ENCODE peak calls at places on chromosomes 1 and 21, in eight cellular contexts. E, B, Q, A, V, P, M and Z are unnamed samples. For H3K9me3, the result is how much of the 10 kb centered on the place peaks cover.

GRCh38 chr1:94284481-94284880 is 47.1 kb upstream of the ARHGAP29 start:
- DNase-seq in E (no peak), B (no peak), Q (no peak), A (no peak), V (no peak), P (no peak), M (no peak), Z (no peak)

GRCh38 chr1:171803056-171803455 is 21.6 kb downstream of the METTL13 start:
- DNase-seq in E (no peak), B (no peak), Q (no peak), A (no peak), V (no peak), P (no peak), M (no peak), Z (no peak)

GRCh38 chr1:244315996-244316395 is 135.7 kb downstream of the ADSS2 start:
- DNase-seq in E (no peak), B (no peak), Q (no peak), A (no peak), V (no peak), P (no peak), M (no peak), Z (no peak)

GRCh38 chr1:174174461-174175329 is 15.4 kb downstream of the RABGAP1L start:
- DNase-seq in E (no peak), B (no peak), Q (no peak), A (no peak), V (no peak), P (no peak), M (no peak), Z (no peak)

GRCh38 chr1:112533029-112533428 is 24.3 kb downstream of the WNT2B start:
- DNase-seq in E (no peak), B (no peak), Q (no peak), A (no peak), V (no peak), P (no peak), M (no peak), Z (no peak)

GRCh38 chr1:156601122-156601830 is at the start of gene GPATCH4:
- DNase-seq in E (peak), B (peak), Q (peak), A (peak), V (peak), P (peak), M (peak), Z (peak)

GRCh38 chr1:1892079-1892762 is 1.3 kb upstream of the GNB1 start:
- DNase-seq in E (peak), B (no peak), Q (no peak), A (peak), V (no peak), P (no peak), M (peak), Z (no peak)

GRCh38 chr21:32073593-32073992 is 200.8 kb downstream of the HUNK start:
- DNase-seq in E (no peak), B (no peak), Q (no peak), A (no peak), V (no peak), P (no peak), M (no peak), Z (no peak)

GRCh38 chr1:202365092-202365815 is 16.8 kb downstream of the PPP1R12B start:
- DNase-seq in E (no peak), B (no peak), Q (peak), A (no peak), V (peak), P (peak), M (no peak), Z (no peak)

GRCh38 chr1:209748620-209749019 is 7.2 kb upstream of the TRAF3IP3 start:
- DNase-seq in E (no peak), B (no peak), Q (no peak), A (no peak), V (no peak), P (no peak), M (no peak), Z (no peak)

GRCh38 chr21:42437786-42438185 is 34.1 kb downstream of the UBASH3A start:
- DNase-seq in E (no peak), B (no peak), Q (no peak), A (no peak), V (no peak), P (no peak), M (peak), Z (no peak)

GRCh38 chr21:8991968-8992621 is 1529.3 kb upstream of the TPTE start:
- DNase-seq in E (no peak), B (no peak), Q (no peak), A (no peak), V (no peak), P (no peak), M (no peak), Z (no peak)

GRCh38 chr21:8990326-8991087 is 1530.9 kb upstream of the TPTE start:
- DNase-seq in E (no peak), B (no peak), Q (no peak), A (no peak), V (no peak), P (no peak), M (no peak), Z (no peak)

GRCh38 chr21:8992731-8993174 is 1528.6 kb upstream of the TPTE start:
- DNase-seq in E (no peak), B (no peak), Q (no peak), A (no peak), V (no peak), P (no peak), M (no peak), Z (no peak)

GRCh38 chr21:8989883-8990325 is 1531.5 kb upstream of the TPTE start:
- DNase-seq in E (no peak), B (no peak), Q (no peak), A (no peak), V (no peak), P (no peak), M (no peak), Z (peak)

DNA sequence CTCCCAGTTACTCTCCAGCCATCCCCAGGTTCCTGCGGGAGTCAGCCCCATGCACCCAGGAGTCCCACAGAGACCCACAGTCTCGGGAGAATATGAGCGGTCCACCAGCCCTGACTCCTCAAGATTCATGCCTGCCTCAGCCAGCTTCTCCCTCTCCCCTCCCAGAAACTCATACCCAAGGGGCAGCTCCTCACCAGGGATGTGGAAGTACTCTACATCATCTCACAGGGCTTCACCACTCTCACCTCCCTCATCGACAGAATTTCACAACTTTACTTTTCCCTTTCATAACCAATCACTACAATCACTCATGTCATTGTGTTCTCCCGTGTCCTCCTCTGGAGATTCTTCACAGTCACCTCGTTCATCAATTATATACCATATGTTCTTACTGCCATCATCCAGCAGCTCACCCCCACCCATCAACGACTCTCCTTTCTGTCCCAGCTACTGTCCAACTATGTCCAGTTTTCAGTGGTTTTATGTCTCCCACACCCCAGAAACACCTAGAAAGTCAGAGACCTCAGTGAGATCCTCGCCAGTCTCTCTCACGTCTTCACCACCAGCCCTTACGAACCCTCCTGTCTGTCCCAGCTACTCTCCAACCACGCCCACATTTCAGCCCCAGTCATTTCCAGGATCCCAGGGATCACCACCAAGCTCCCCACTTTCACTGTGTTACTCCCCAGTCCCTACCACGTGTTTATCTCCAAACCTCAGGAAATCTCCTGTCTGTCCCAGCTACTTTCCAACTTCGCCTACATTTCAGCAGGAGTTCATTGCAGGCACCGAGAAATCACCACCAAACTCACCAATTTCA is 1530.1 kb upstream of the TPTE start:
- DNase-seq in E (no peak), B (no peak), Q (no peak), A (no peak), V (no peak), P (no peak), M (no peak), Z (no peak)
- H3K9me3 ChIP-seq in E (under half), B (under half), Q (under half), A (under half), V (under half), P (under half), M (under half), Z (under half)

GRCh38 chr1:3192825-3193224 is 123.8 kb downstream of the PRDM16 start:
- DNase-seq in E (no peak), B (no peak), Q (no peak), A (no peak), V (no peak), P (no peak), M (peak), Z (peak)
- H3K9me3 ChIP-seq in E (under half), B (under half), Q (under half), A (under half), V (under half), P (under half), M (under half), Z (under half)

DNA sequence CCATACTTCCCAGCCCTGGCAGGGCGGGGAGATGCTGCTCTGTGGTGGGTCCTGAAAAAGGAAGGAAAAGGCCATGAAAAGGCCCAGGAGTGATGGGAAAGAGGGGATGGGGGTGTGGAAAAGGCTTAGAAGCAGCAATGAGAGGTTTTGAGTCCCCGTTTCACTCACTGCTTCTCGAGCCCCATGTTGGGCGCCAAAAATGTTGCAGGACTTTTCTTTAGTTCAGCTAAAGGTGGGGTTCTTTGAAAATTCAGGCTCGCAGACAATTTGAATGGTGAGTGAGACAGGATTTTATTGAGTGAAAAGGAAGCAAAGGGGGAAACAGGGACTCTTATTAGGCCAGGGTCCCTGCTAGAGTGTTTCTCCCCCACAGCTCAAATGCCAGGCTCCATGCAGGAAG is 93.1 kb downstream of the MRPS6 start:
- DNase-seq in E (no peak), B (no peak), Q (no peak), A (no peak), V (no peak), P (no peak), M (no peak), Z (no peak)
- H3K9me3 ChIP-seq in E (under half), B (half or more), Q (half or more), A (under half), V (half or more), P (under half), M (under half), Z (under half)

GRCh38 chr1:4483031-4483625 is 171.3 kb upstream of the AJAP1 start:
- DNase-seq in E (no peak), B (no peak), Q (no peak), A (no peak), V (no peak), P (no peak), M (no peak), Z (no peak)

GRCh38 chr1:4485398-4485797 is 169.0 kb upstream of the AJAP1 start:
- DNase-seq in E (no peak), B (no peak), Q (no peak), A (no peak), V (no peak), P (no peak), M (no peak), Z (no peak)

GRCh38 chr1:4482526-4482925 is 171.9 kb upstream of the AJAP1 start:
- DNase-seq in E (no peak), B (no peak), Q (no peak), A (no peak), V (no peak), P (no peak), M (no peak), Z (no peak)

GRCh38 chr1:4485878-4486277 is 168.5 kb upstream of the AJAP1 start:
- DNase-seq in E (no peak), B (no peak), Q (no peak), A (no peak), V (no peak), P (no peak), M (no peak), Z (no peak)

DNA sequence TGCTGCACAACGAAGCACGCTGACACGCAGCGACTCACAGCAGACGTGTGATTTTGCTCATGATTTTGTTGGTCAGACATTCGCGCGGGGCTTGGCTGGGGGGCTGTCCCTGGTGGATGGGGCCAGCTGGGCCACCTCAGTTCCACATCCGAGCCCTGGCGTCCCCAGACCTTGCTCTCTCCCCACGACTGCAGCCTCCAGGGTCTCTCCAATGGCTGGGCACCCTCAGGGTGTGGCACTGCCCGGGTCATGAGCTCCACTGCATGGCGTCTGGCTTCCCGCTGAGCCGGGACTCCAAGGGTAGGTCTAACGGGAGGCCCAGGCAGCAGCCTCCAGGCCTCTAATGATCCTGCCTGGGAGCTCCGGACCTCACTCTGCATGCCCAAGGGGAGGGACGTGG is 173.0 kb upstream of the AJAP1 start:
- DNase-seq in E (no peak), B (no peak), Q (no peak), A (no peak), V (no peak), P (no peak), M (no peak), Z (no peak)
- H3K9me3 ChIP-seq in E (under half), B (under half), Q (under half), A (under half), V (under half), P (under half), M (under half), Z (under half)

DNA sequence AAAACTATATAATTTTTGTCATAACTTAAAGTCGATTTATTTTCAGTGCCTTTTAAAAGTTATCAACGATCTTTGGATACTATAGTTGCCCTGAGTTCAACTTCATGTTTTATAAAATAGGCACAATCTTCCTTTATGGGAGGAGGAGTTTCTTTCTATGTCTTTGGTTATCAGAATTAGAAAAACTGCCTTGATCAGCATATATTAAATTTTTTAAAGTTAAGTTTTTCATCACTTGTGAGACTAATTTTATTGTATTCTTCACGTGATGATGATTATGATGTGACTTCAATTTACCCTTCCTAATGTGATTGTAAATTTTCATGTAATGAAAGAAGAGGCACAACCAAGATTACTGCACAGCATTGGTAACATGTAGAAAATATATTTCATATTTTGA is 58.2 kb upstream of the TMPRSS15 start:
- DNase-seq in E (no peak), B (no peak), Q (no peak), A (no peak), V (no peak), P (no peak), M (no peak), Z (no peak)
- H3K9me3 ChIP-seq in E (under half), B (under half), Q (under half), A (under half), V (under half), P (under half), M (under half), Z (under half)

GRCh38 chr1:2913091-2913490 is 108.2 kb upstream of the ACTRT2 start:
- DNase-seq in E (no peak), B (no peak), Q (no peak), A (no peak), V (no peak), P (no peak), M (no peak), Z (no peak)
- H3K9me3 ChIP-seq in E (under half), B (under half), Q (under half), A (under half), V (under half), P (under half), M (under half), Z (under half)

DNA sequence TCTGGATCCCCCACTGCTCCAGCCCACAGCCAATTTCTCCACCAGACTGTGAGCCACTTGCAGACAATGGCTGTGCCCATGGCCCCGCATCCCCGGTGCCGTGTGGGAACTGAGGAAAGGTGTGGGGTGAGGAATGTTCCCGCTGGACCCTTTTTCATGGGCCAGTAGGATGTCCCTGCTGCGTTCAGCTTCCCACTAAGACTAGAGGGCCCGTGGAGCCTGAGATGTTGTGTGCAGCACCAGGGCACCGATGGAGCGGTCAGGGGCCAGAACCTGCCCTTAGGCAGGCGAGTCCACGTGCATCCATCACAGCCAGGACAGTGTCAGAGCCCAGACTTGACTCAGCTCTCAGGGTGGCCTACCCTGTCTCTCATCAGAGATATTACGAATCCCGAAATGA is 105.7 kb upstream of the COL6A1 start:
- DNase-seq in E (no peak), B (no peak), Q (no peak), A (no peak), V (no peak), P (no peak), M (no peak), Z (peak)
- H3K9me3 ChIP-seq in E (under half), B (under half), Q (under half), A (under half), V (under half), P (under half), M (under half), Z (under half)

GRCh38 chr1:81443288-81443687 is 357.4 kb upstream of the ADGRL2 start:
- DNase-seq in E (no peak), B (no peak), Q (no peak), A (no peak), V (no peak), P (no peak), M (no peak), Z (no peak)

GRCh38 chr1:81449786-81450185 is 350.9 kb upstream of the ADGRL2 start:
- DNase-seq in E (no peak), B (no peak), Q (no peak), A (no peak), V (no peak), P (no peak), M (no peak), Z (no peak)

GRCh38 chr1:81446006-81446669 is 354.6 kb upstream of the ADGRL2 start:
- DNase-seq in E (no peak), B (peak), Q (no peak), A (no peak), V (peak), P (no peak), M (no peak), Z (no peak)
- H3K9me3 ChIP-seq in E (under half), B (under half), Q (under half), A (under half), V (under half), P (under half), M (under half), Z (under half)

GRCh38 chr1:40844079-40844478 is 18.1 kb downstream of the CITED4 start:
- DNase-seq in E (no peak), B (no peak), Q (no peak), A (no peak), V (no peak), P (no peak), M (no peak), Z (no peak)
- H3K9me3 ChIP-seq in E (under half), B (under half), Q (under half), A (under half), V (under half), P (under half), M (under half), Z (under half)

DNA sequence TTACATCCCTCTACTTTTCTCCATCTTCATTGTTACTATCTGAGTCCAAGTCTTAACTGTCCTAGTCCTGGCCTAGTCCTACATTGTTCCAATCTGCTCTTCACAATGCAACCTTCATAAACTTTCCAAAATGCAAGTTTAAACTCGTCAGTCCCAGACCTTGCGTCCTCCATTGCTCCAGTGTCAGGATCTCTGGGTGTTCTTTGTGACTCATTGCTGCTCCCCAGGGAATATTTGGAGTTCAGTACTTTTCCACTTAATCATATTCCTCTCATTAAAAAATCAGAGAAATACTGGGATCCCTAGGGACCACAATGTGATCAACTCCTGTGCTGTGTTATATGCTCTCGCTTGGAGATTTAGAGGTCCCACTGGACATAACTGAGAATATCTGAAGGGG is 18.0 kb upstream of the KPRP start:
- DNase-seq in E (no peak), B (no peak), Q (no peak), A (no peak), V (no peak), P (no peak), M (no peak), Z (no peak)
- H3K9me3 ChIP-seq in E (under half), B (under half), Q (under half), A (under half), V (under half), P (under half), M (under half), Z (under half)